ENCODE peak calls at places on chromosomes 4 and X, in four cellular contexts. F is K562, Z is erythroblast, K is suprapubic skin. U is an unnamed sample.

GRCh38 chr4:27318740-27319139 is 458.1 kb downstream of the STIM2 start:
- DNase-seq in K (no peak), F (peak; percentile 10), Z (peak; percentile 30), U (peak; percentile 56)

GRCh38 chr4:121272526-121272925 is 108.3 kb downstream of the QRFPR start:
- DNase-seq in K (no peak), Z (peak; percentile 2), F (no peak), U (no peak)

GRCh38 chrX:153214934-153215333 is 35.9 kb downstream of the MAGEA1 start:
- DNase-seq in K (no peak), F (no peak), Z (no peak), U (no peak)

GRCh38 chr4:10639664-10640063 is 44.9 kb downstream of the CLNK start:
- DNase-seq in Z (no peak), K (no peak), F (no peak), U (no peak)

GRCh38 chrX:39907964-39908616 is 189.7 kb downstream of the BCOR start:
- DNase-seq in K (peak; percentile 78), Z (no peak), F (no peak), U (peak; percentile 76)

GRCh38 chrX:34849371-34849770 is 93.2 kb upstream of the FAM47B start:
- DNase-seq in Z (no peak), F (no peak), K (no peak), U (no peak)

GRCh38 chrX:69556094-69557011 is 52.2 kb downstream of the NALF2 start:
- DNase-seq in Z (no peak), K (no peak), F (peak; percentile 9), U (peak; percentile 52)

GRCh38 chr4:1523506-1523905 is 117.3 kb upstream of the NKX1-1 start:
- DNase-seq in Z (no peak), K (no peak), F (no peak), U (no peak)

GRCh38 chrX:19906293-19906692 is 18.9 kb upstream of the SH3KBP1 start:
- DNase-seq in K (no peak), Z (no peak), F (no peak), U (peak; percentile 55)

GRCh38 chr4:97558204-97558804 is 585.0 kb downstream of the STPG2 start:
- DNase-seq in K (no peak), F (no peak), Z (no peak), U (no peak)

GRCh38 chrX:51851507-51852085 is 41.8 kb upstream of the MAGED1 start:
- DNase-seq in F (no peak), Z (no peak), K (no peak), U (no peak)

GRCh38 chrX:45712067-45712466 is 511.4 kb upstream of the DIPK2B start:
- DNase-seq in Z (no peak), K (no peak), F (no peak), U (no peak)

GRCh38 chrX:84735025-84735424 is 232.8 kb upstream of the HDX start:
- DNase-seq in K (no peak), F (no peak), Z (no peak), U (peak; percentile 56)

GRCh38 chr4:78529569-78530209 is 21.9 kb upstream of the ANXA3 start:
- DNase-seq in Z (no peak), K (no peak), F (no peak), U (no peak)

GRCh38 chr4:94525993-94526740 is 74.4 kb downstream of the PDLIM5 start:
- DNase-seq in Z (no peak), F (no peak), K (no peak), U (no peak)

GRCh38 chr4:139460565-139460964 is 6.6 kb downstream of the RAB33B start:
- DNase-seq in K (no peak), F (no peak), Z (no peak), U (no peak)

GRCh38 chr4:54541426-54542118 is 116.2 kb upstream of the KIT start:
- DNase-seq in F (peak; percentile 45), Z (peak; percentile 7), K (no peak), U (no peak)

GRCh38 chr4:176187610-176188009 is 7.8 kb downstream of the SPATA4 start:
- DNase-seq in Z (no peak), F (no peak), K (no peak), U (no peak)

GRCh38 chr4:102036619-102037376 is 246.3 kb downstream of the BANK1 start:
- DNase-seq in Z (no peak), F (no peak), K (no peak), U (no peak)

GRCh38 chrX:71622347-71623104 is 4.2 kb upstream of the CXCR3 start:
- DNase-seq in Z (peak; percentile 48), F (peak; percentile 23), K (peak; percentile 81), U (peak; percentile 78)

GRCh38 chr4:125762537-125762936 is 447.8 kb downstream of the FAT4 start:
- DNase-seq in F (no peak), K (no peak), Z (no peak), U (no peak)

DNA sequence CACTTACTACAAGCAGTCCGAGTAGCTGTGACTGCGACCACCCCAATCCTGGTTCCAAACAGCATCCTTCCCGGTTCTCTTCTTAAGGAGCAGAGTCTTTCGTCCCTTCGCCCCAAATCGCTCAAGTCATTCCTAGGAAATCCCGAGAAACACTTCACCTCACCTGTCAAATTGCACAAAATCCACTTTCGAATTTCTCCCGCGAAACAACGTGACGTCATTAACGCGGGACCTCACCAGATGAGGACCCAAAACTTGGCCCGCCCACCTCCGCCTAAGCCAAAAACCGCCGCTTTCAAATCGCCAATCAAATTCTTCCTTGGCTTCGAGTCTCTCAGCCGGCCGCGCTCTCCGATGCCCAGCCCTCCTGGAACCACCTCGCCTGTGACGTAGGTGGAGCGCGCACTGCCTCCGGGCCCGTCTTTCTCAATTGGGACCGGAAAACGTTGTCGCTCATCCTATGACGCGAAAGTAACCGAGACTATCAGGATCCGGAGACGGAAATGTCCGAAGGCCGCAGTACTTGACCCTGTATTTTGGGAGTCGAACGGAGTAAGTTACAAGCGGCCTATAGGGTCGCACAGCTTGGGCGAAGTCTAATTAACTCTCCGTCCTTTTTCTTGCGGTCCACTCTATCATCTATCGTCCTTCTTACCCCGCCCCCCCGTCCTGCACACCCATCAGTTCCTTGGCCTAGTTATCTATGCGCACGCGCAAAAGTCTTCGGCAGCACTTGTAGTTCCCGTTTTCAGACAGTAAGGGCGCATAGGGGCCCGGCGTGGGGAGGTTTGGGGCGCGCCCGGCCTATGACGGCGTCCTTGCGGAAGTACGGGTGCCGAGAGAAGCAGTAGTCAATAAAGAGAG is at the start of the genes LARP7 and ZGRF1:
- DNase-seq in F (peak; percentile 89), Z (peak; percentile 99), K (peak; percentile 99), U (peak; percentile 98)
- TF ChIP-seq POLR2A in F (peak; percentile 82), Z (peak; percentile 77), K (no peak), U (peak; percentile 27)

DNA sequence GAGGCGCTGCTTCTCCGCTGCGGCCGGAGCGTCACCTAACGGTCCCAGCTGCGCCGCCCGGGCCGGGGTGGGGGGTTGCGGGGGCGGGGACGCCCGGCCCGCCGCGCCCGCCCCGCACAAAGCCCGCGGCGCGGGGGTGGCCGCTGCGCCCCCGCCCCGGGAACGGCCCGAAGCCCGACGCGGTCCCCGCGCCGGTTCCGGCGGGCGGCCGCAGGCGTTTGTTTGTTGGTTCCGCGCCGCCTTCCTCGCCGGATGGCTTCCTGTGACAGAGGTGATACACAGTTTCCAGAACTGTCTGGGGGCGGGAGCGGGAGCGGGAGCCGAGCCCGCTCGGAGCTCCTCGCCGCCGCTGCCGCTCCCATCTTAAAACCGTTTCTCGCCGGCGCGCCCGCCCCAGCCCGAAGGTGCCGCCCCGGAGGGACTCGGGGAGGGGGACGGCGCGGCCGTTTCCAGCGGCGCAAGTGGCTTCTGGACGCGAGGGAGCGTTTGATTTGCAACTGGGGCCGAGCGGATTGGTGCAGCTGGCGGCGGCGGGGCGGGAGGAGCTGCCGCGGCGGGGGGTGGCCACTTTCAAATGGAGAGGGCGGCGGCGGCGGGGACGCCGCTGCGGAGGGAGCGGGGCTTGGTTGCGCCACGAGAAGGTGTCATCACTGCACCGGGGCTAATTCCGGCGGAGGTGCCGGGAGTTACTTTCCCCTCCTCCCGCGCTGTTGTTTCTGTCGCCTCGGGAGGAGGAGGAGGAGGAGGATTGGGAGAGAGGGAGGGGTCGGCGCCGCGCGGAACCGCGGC is 2.3 kb downstream of the JADE1 start:
- DNase-seq in F (peak; percentile 69), K (peak; percentile 95), Z (peak; percentile 98), U (peak; percentile 97)
- TF ChIP-seq POLR2A in F (peak; percentile 79), K (peak; percentile 37), Z (peak; percentile 63), U (peak; percentile 62)

GRCh38 chrX:130086414-130087207 is 23.7 kb downstream of the ELF4 start:
- DNase-seq in Z (no peak), K (no peak), F (peak; percentile 15), U (peak; percentile 96)
- TF ChIP-seq POLR2A in Z (no peak), K (no peak), F (no peak), U (no peak)

DNA sequence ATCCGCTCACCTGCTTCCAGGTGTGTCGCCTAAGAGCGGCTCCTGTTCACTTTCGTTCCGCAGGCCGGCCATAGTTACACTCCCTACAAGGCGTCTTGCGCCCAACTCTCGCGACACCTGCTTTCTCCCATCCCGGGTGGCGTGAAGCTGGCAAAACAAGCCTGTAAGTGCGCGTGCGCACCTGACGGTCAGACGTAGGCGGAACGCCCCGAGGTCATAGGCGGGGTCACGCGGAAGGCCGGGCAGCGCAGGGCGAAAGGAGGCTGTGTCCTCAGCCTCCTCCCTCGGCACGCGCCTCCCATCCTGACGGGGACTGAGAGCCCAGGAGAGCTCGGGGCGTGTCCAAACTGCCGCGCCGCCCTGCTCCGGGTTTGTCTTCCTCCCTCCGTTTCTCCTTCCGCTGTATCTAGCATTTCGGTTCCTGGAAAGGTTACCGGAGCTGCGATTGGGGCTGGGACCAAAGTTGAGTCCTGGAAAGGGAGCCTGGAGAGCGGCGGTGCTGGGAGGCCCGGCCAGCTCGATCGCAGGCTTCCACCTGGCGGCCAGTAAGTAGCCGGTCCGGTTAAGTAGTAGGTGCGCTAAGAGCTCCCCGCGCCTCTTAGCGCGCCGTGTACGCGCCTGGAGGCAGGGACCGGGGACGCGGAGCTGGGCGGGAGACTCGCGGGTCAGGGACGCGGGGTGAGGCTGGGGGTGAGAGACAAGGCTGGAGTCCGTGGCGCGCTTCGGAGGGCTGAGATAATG is at the start of the genes ABHD18 and MFSD8:
- DNase-seq in K (peak; percentile 99), F (peak; percentile 92), Z (peak; percentile 100), U (peak; percentile 98)
- TF ChIP-seq POLR2A in K (no peak), F (peak; percentile 95), Z (peak; percentile 94), U (peak; percentile 61)

GRCh38 chrX:49922291-49923241 is at the start of gene CLCN5:
- DNase-seq in K (peak; percentile 95), Z (peak; percentile 97), F (peak; percentile 86), U (peak; percentile 94)
- TF ChIP-seq POLR2A in K (no peak), Z (peak; percentile 65), F (peak; percentile 38), U (peak; percentile 49)

GRCh38 chrX:74536142-74537010 is 78.0 kb downstream of the RLIM start:
- DNase-seq in F (peak; percentile 30), K (peak; percentile 84), Z (peak; percentile 49), U (peak; percentile 85)
- TF ChIP-seq POLR2A in F (no peak), K (no peak), Z (no peak), U (peak; percentile 16)

GRCh38 chrX:74925210-74926088 is at the start of gene NEXMIF:
- DNase-seq in Z (peak; percentile 0), K (no peak), F (no peak), U (peak; percentile 49)
- TF ChIP-seq POLR2A in Z (no peak), K (no peak), F (no peak), U (no peak)

GRCh38 chr4:151325320-151326246 is at the start of gene SH3D19:
- DNase-seq in Z (no peak), F (peak; percentile 6), K (peak; percentile 84), U (no peak)
- TF ChIP-seq POLR2A in Z (no peak), F (no peak), K (no peak), U (no peak)